ENCODE peak calls at places on chromosomes 7 and 10, in four cellular contexts. A is HCT116, J is K562, R is GM12878. Y is an unnamed sample.

GRCh38 chr7:84021292-84021898 is 173.2 kb downstream of the SEMA3A start:
- DNase-seq in R (no peak), A (no peak), J (no peak), Y (no peak)

GRCh38 chr7:88254721-88255120 is 34.9 kb upstream of the SRI start:
- DNase-seq in R (no peak), A (peak; percentile 36), J (no peak), Y (no peak)

GRCh38 chr7:81407094-81407493 is 362.8 kb downstream of the HGF start:
- DNase-seq in A (no peak), J (no peak), R (no peak), Y (no peak)

GRCh38 chr10:88184543-88185297 is 321.3 kb downstream of the PTEN start:
- DNase-seq in R (no peak), A (no peak), J (no peak), Y (no peak)

GRCh38 chr7:143379607-143380263 is 1.4 kb upstream of the ZYX start:
- DNase-seq in R (no peak), J (peak; percentile 54), A (peak; percentile 16), Y (no peak)

GRCh38 chr7:129950191-129950940 is 2.4 kb downstream of the UBE2H start:
- DNase-seq in J (no peak), A (no peak), R (peak; percentile 60), Y (no peak)

GRCh38 chr10:11424456-11425287 is 186.8 kb downstream of the USP6NL start:
- DNase-seq in J (peak; percentile 72), R (no peak), A (peak; percentile 41), Y (no peak)

GRCh38 chr10:62063795-62064472 is 162.4 kb downstream of the ARID5B start:
- DNase-seq in J (peak; percentile 28), R (no peak), A (no peak), Y (no peak)

GRCh38 chr10:96765406-96766240 is 45.3 kb upstream of the PIK3AP1 start:
- DNase-seq in A (peak; percentile 37), J (peak; percentile 53), R (no peak), Y (no peak)

GRCh38 chr7:66687186-66687585 is 53.3 kb upstream of the RABGEF1 start:
- DNase-seq in R (no peak), A (no peak), J (peak; percentile 49), Y (no peak)

GRCh38 chr7:11192506-11192905 is 218.8 kb downstream of the PHF14 start:
- DNase-seq in R (no peak), A (no peak), J (no peak), Y (no peak)

GRCh38 chr7:121531175-121532070 is 135.3 kb upstream of the FAM3C start:
- DNase-seq in R (no peak), A (no peak), J (no peak), Y (no peak)

GRCh38 chr7:149836434-149836833 is 1.7 kb upstream of the ZNF862 start:
- DNase-seq in A (no peak), J (no peak), R (no peak), Y (no peak)

GRCh38 chr7:110921478-110922210 is 169.3 kb upstream of the LRRN3 start:
- DNase-seq in R (no peak), J (no peak), A (no peak), Y (no peak)

GRCh38 chr7:157522189-157522588 is 185.4 kb downstream of the DNAJB6 start:
- DNase-seq in J (no peak), R (no peak), A (no peak), Y (no peak)

GRCh38 chr10:43373461-43373860 is 2.0 kb downstream of the FXYD4 start:
- DNase-seq in R (no peak), A (no peak), J (no peak), Y (no peak)

GRCh38 chr7:31782411-31782991 is 95.5 kb downstream of the PPP1R17 start:
- DNase-seq in J (peak; percentile 61), R (peak; percentile 20), A (peak; percentile 35), Y (no peak)

GRCh38 chr7:66740302-66740979 is at the start of gene RABGEF1:
- DNase-seq in A (peak; percentile 89), J (peak; percentile 98), R (peak; percentile 89), Y (peak; percentile 81)

GRCh38 chr7:89085580-89085979 is 290.0 kb upstream of the TEX47 start:
- DNase-seq in R (no peak), A (no peak), J (no peak), Y (no peak)

GRCh38 chr10:121580276-121581116 is 17.7 kb downstream of the FGFR2 start:
- DNase-seq in A (no peak), J (no peak), R (no peak), Y (peak; percentile 72)

GRCh38 chr7:32583791-32584190 is 88.5 kb downstream of the AVL9 start:
- DNase-seq in R (no peak), J (no peak), A (no peak), Y (no peak)

GRCh38 chr7:6480323-6480660 is 32.5 kb upstream of the DAGLB start:
- DNase-seq in R (no peak), A (no peak), J (no peak), Y (no peak)

GRCh38 chr10:31697271-31698168 is 231.1 kb downstream of the ARHGAP12 start:
- DNase-seq in J (no peak), A (no peak), R (no peak), Y (no peak)

GRCh38 chr7:107998150-107998549 is 4.8 kb downstream of the LAMB1 start:
- DNase-seq in R (no peak), J (peak; percentile 42), A (no peak), Y (no peak)

GRCh38 chr10:58587676-58588075 is 75.0 kb downstream of the BICC1 start:
- DNase-seq in A (no peak), J (no peak), R (no peak), Y (no peak)

GRCh38 chr7:34823650-34824258 is 165.7 kb downstream of the NPSR1 start:
- DNase-seq in R (no peak), A (peak; percentile 41), J (peak; percentile 62), Y (no peak)

GRCh38 chr7:101699399-101699798 is 70.3 kb upstream of the MYL10 start:
- DNase-seq in R (no peak), J (no peak), A (no peak), Y (no peak)
- TF ChIP-seq ATF3 in R (no peak), J (no peak), A (no peak), Y (no peak)

GRCh38 chr7:26202019-26202985 is 757 bp downstream of the CBX3 start:
- DNase-seq in J (peak; percentile 68), R (no peak), A (no peak), Y (no peak)
- TF ChIP-seq POLR2AphosphoS5 in J (no peak), R (no peak), A (no peak), Y (peak; percentile 21)

DNA sequence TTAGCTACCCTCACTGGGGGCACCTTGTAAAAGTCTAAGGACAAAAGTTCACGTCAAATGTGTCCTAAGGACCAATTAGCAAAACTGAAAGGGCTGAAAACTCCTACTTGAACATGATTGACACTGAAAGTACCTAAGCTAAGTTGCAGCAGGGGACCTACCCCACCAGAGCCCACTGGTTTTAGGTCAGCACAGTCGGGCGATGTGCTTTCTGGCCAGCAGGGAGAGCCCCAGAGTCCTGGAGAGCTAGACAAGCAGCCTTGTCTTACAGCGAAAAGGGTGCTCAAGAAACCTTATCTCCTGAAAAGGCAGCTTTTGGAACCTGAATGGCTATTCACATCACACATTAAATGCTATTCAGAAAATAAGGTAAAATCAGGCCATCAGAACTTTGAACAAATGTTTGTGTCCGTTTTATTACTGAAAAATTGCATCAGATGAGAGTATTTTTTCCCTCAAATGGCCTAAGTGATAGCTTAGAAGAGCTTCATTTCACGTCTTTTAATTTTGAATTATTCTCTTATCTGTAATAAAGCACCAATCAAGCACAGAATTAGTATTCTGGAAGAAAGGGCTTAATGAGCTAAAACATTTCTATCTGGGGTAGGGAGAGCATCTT is 52.2 kb upstream of the MKI67 start:
- DNase-seq in R (no peak), J (peak; percentile 29), A (peak; percentile 41), Y (peak; percentile 73)
- TF ChIP-seq ATF3 in R (no peak), J (no peak), A (no peak), Y (no peak)

GRCh38 chr7:42237162-42237821 is at the start of gene GLI3:
- DNase-seq in A (no peak), R (no peak), J (peak; percentile 70), Y (peak; percentile 91)
- TF ChIP-seq POLR2AphosphoS5 in A (no peak), R (no peak), J (no peak), Y (no peak)

GRCh38 chr7:92736870-92737269 is 99.5 kb downstream of the CDK6 start:
- DNase-seq in J (no peak), R (no peak), A (no peak), Y (no peak)
- TF ChIP-seq ATF3 in J (no peak), R (no peak), A (no peak), Y (no peak)

Y was measured in H1.